ENCODE peak calls at places on chromosomes 4 and X, in seven cellular contexts. U is body of pancreas, M is spleen, H is H1, P is MM.1S, D is neural crest cell, K is glutamatergic neuron. E is an unnamed sample.
A peak's percentile ranks its signal among the peaks of the same experiment; 100 is the strongest.

GRCh38 chr4:186669159-186669720 is 54.4 kb downstream of the FAT1 start:
- DNase-seq in U (peak; percentile 17), M (no peak), H (peak; percentile 64), P (no peak), D (no peak), K (peak; percentile 35), E (peak; percentile 51)

GRCh38 chrX:101416691-101417090 is 8.7 kb downstream of the HNRNPH2 start:
- DNase-seq in U (no peak), M (no peak), H (no peak), P (no peak), D (no peak), K (no peak), E (no peak)

GRCh38 chr4:174873931-174874330 is 44.2 kb upstream of the ADAM29 start:
- DNase-seq in U (no peak), M (no peak), H (no peak), P (peak; percentile 31), D (no peak), K (no peak), E (no peak)

GRCh38 chrX:132618810-132619209 is 130.0 kb upstream of the MBNL3 start:
- DNase-seq in U (no peak), M (no peak), H (no peak), P (no peak), D (no peak), K (no peak), E (no peak)

GRCh38 chr4:82891728-82892466 is 944 bp upstream of the SEC31A start:
- DNase-seq in U (no peak), M (no peak), H (no peak), P (peak; percentile 58), D (no peak), K (no peak), E (peak; percentile 50)

GRCh38 chr4:68895561-68896198 is 55.9 kb downstream of the UGT2A3 start:
- DNase-seq in U (no peak), M (no peak), H (no peak), P (no peak), D (no peak), K (no peak), E (no peak)

GRCh38 chr4:907691-908437 is 24.3 kb downstream of the GAK start:
- DNase-seq in U (no peak), M (no peak), H (no peak), P (no peak), D (no peak), K (no peak), E (no peak)

GRCh38 chrX:71095555-71095970 is at the start of gene FOXO4:
- DNase-seq in U (peak; percentile 95), M (peak; percentile 97), H (peak; percentile 89), P (peak; percentile 85), D (peak; percentile 69), K (peak; percentile 88), E (peak; percentile 90)

GRCh38 chr4:122481766-122482405 is 25.4 kb upstream of the IL2 start:
- DNase-seq in U (no peak), M (no peak), H (no peak), P (no peak), D (no peak), K (no peak), E (no peak)

GRCh38 chr4:83217721-83218522 is 66.7 kb downstream of the COQ2 start:
- DNase-seq in U (no peak), M (no peak), H (no peak), P (peak; percentile 94), D (no peak), K (no peak), E (no peak)

GRCh38 chr4:75630174-75630931 is at the start of gene CDKL2:
- DNase-seq in U (peak; percentile 94), M (peak; percentile 95), H (peak; percentile 93), P (peak; percentile 83), D (peak; percentile 73), K (peak; percentile 87), E (peak; percentile 77)

GRCh38 chrX:397575-397974 is 10.9 kb upstream of the PPP2R3B start:
- DNase-seq in U (no peak), M (no peak), H (peak; percentile 59), P (no peak), D (peak; percentile 47), K (peak; percentile 81), E (peak; percentile 65)

GRCh38 chrX:104428231-104428630 is 137.8 kb upstream of the IL1RAPL2 start:
- DNase-seq in U (no peak), M (no peak), H (no peak), P (no peak), D (no peak), K (no peak), E (no peak)

GRCh38 chrX:154355776-154356140 is 18.7 kb downstream of the FLNA start:
- DNase-seq in U (no peak), M (no peak), H (no peak), P (no peak), D (no peak), K (no peak), E (no peak)

GRCh38 chrX:29468911-29469494 is 746.4 kb upstream of the MAGEB2 start:
- DNase-seq in U (no peak), M (no peak), H (no peak), P (no peak), D (no peak), K (no peak), E (no peak)

GRCh38 chr4:31645211-31645610 is 925.0 kb downstream of the PCDH7 start:
- DNase-seq in U (no peak), M (no peak), H (no peak), P (peak; percentile 10), D (no peak), K (no peak), E (no peak)

GRCh38 chr4:21768349-21769310 is 179.9 kb downstream of the KCNIP4 start:
- DNase-seq in U (no peak), M (no peak), H (no peak), P (peak; percentile 55), D (peak; percentile 28), K (no peak), E (peak; percentile 64)

GRCh38 chr4:150588341-150588740 is 6.4 kb downstream of the MAB21L2 start:
- DNase-seq in U (no peak), M (no peak), H (no peak), P (no peak), D (no peak), K (no peak), E (no peak)

DNA sequence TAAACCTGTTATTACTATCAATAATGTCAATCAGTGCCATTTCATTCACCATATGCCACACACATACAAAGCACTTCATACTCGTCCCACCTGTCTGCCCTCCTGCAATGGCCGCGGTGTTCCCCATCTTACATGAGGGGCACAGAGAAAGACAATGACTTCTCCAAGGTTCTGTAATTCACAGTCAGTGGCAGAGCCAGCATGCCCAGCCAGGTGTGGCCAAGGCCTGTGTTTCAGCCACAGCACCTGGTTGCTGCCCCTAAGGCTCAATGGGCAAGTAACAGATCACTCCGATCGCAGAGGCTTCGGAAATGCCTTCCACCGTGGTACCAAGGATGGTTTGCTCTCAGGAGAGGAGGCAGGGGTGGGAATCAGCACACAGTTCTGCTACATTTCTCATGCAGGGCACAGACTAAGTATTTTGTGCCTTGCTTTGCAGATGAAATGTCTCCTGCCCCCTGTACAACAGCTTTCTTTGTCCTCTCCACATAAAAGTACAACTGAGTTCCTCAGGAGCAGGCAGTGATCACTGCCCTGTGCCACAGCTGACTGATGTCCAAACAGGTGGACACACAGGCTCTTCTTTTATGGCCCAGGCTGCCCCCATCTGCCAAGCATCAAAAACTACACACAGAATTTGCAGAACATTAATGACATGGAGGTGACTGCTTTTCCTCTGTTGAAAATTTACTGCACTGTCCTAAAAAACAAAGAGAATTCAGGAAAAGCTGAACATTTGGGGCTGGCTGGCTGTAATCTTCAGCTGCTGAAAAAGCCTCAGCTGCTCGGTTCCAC is 10.8 kb downstream of the AFAP1 start:
- DNase-seq in U (peak; percentile 16), M (no peak), H (no peak), P (no peak), D (no peak), K (no peak), E (no peak)
- TF ChIP-seq CTCF in U (no peak), M (no peak), H (peak; percentile 30), P (no peak), D (peak; percentile 42), K (no peak), E (peak; percentile 33)

GRCh38 chrX:145396612-145397011 is 149.3 kb downstream of the SPANXN1 start:
- DNase-seq in U (no peak), M (no peak), H (no peak), P (no peak), D (no peak), K (no peak), E (no peak)

GRCh38 chrX:145394344-145394743 is 147.0 kb downstream of the SPANXN1 start:
- DNase-seq in U (no peak), M (no peak), H (no peak), P (no peak), D (no peak), K (no peak), E (no peak)

DNA sequence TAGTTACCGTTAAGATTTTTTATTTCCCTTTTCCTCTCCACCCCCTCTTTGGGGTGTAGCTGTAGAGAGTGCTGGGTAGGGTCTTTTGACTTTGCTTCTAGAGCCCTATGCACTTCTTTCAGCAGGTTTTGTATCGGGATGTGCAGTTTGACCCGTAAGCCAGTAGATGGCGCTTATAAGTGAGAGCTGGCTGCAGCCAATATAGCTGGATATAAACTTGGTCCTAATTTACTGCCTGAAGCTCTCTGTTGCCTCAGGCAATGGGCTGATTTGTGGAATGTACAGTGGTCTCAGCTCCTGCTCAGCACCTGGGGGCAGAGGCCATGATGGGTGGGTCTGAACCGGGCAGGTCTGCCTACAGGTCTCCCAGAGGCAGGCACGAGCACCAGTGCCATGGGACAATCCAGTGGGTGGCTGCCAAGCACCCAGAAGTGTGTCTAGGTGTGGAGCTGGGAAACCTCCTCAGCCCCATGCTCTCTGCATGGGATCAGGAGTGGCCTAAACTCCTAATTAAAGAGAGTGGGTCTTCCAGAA is 146.5 kb downstream of the SPANXN1 start:
- DNase-seq in U (no peak), M (no peak), H (no peak), P (peak; percentile 43), D (no peak), K (no peak), E (no peak)
- TF ChIP-seq CTCF in U (no peak), M (peak; percentile 12), H (peak; percentile 51), P (peak; percentile 67), D (peak; percentile 43), K (no peak), E (no peak)

DNA sequence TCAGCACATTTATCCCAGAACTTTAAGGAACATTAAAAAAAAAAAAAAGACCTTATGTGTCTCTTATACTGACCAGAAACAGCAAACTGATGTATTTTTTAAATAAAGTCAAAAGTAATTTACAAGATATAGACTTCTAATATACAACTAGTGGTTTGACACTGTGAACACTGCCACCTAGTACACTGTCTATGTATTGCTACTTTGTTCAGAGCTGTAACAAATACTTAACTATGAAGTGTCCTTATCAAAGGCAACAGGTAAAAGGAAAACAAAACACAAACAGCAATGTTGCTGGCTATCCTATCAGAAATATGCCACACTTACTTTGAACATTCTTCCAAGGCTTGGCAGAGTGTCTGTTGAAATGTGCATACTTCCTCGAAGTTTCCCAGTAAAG is 60.4 kb downstream of the CD40LG start:
- DNase-seq in U (no peak), M (no peak), H (no peak), P (peak; percentile 47), D (no peak), K (no peak), E (peak; percentile 5)
- TF ChIP-seq CTCF in U (no peak), M (peak; percentile 30), H (peak; percentile 32), P (peak; percentile 53), D (peak; percentile 57), K (peak; percentile 37), E (peak; percentile 42)

DNA sequence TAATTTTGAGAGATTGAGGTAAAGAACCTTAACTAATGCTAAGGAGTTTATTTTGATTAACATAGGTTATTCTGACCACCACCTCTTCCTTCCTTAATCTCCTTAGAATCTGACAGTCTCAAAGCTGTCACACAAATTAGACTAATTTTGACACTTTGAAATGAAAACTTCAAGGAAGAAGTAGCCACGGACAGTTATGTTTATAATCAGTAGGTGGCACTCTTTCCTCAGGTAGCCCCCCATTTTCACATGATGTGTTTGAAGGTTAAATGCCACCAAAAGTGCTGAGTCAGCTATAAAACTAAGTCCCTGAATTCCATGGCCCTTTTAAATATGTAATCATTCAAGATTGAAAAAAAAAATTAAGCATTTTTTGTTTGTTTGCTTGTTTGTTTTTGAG is 22.4 kb downstream of the TMEM33 start:
- DNase-seq in U (no peak), M (no peak), H (no peak), P (peak; percentile 21), D (no peak), K (no peak), E (peak; percentile 24)
- TF ChIP-seq CTCF in U (peak; percentile 9), M (peak; percentile 21), H (peak; percentile 62), P (peak; percentile 46), D (peak; percentile 47), K (peak; percentile 56), E (peak; percentile 37)